ENCODE peak calls at places on chromosome 3, in eight cellular contexts. One of them, this sample, is unnamed.

GRCh38 chr3:56883828-56884227 is 82.1 kb upstream of the ARHGEF3 start:
- DNase-seq in esophagus muscularis mucosa: no peak
- DNase-seq in HepG2: no peak
- DNase-seq in K562: no peak
- DNase-seq in transverse colon: no peak
- DNase-seq in suprapubic skin: no peak
- DNase-seq in sigmoid colon: no peak
- DNase-seq in upper lobe of left lung: no peak
- DNase-seq in this sample: no peak

GRCh38 chr3:170848294-170848917 is 21.6 kb downstream of the RPL22L1 start:
- DNase-seq in esophagus muscularis mucosa: no peak
- DNase-seq in HepG2: no peak
- DNase-seq in K562: no peak
- DNase-seq in transverse colon: no peak
- DNase-seq in suprapubic skin: no peak
- DNase-seq in sigmoid colon: no peak
- DNase-seq in upper lobe of left lung: no peak
- DNase-seq in this sample: peak

GRCh38 chr3:36907911-36908646 is 36.8 kb downstream of the TRANK1 start:
- DNase-seq in esophagus muscularis mucosa: no peak
- DNase-seq in HepG2: peak
- DNase-seq in K562: peak
- DNase-seq in transverse colon: peak
- DNase-seq in suprapubic skin: no peak
- DNase-seq in sigmoid colon: peak
- DNase-seq in upper lobe of left lung: no peak
- DNase-seq in this sample: no peak

GRCh38 chr3:191762323-191762960 is 301.5 kb downstream of the PYDC2 start:
- DNase-seq in esophagus muscularis mucosa: no peak
- DNase-seq in HepG2: peak
- DNase-seq in K562: no peak
- DNase-seq in transverse colon: no peak
- DNase-seq in suprapubic skin: no peak
- DNase-seq in sigmoid colon: no peak
- DNase-seq in upper lobe of left lung: no peak
- DNase-seq in this sample: no peak

GRCh38 chr3:177615015-177615414 is 417.7 kb upstream of the TBL1XR1 start:
- DNase-seq in esophagus muscularis mucosa: peak
- DNase-seq in HepG2: peak
- DNase-seq in K562: peak
- DNase-seq in transverse colon: peak
- DNase-seq in suprapubic skin: no peak
- DNase-seq in sigmoid colon: peak
- DNase-seq in upper lobe of left lung: no peak
- DNase-seq in this sample: no peak

GRCh38 chr3:116741462-116741861 is 31.9 kb downstream of the TUSC7 start:
- DNase-seq in esophagus muscularis mucosa: no peak
- DNase-seq in HepG2: no peak
- DNase-seq in K562: no peak
- DNase-seq in transverse colon: no peak
- DNase-seq in suprapubic skin: no peak
- DNase-seq in sigmoid colon: no peak
- DNase-seq in upper lobe of left lung: no peak
- DNase-seq in this sample: peak

GRCh38 chr3:134235677-134236076 is 15.0 kb downstream of the RYK start:
- DNase-seq in esophagus muscularis mucosa: no peak
- DNase-seq in HepG2: no peak
- DNase-seq in K562: no peak
- DNase-seq in transverse colon: no peak
- DNase-seq in suprapubic skin: no peak
- DNase-seq in sigmoid colon: no peak
- DNase-seq in upper lobe of left lung: no peak
- DNase-seq in this sample: no peak

GRCh38 chr3:177141899-177142651 is 55.2 kb downstream of the TBL1XR1 start:
- DNase-seq in esophagus muscularis mucosa: no peak
- DNase-seq in HepG2: peak
- DNase-seq in K562: no peak
- DNase-seq in transverse colon: no peak
- DNase-seq in suprapubic skin: no peak
- DNase-seq in sigmoid colon: no peak
- DNase-seq in upper lobe of left lung: no peak
- DNase-seq in this sample: no peak

GRCh38 chr3:9224490-9224889 is 25.0 kb downstream of the SRGAP3 start:
- DNase-seq in esophagus muscularis mucosa: no peak
- DNase-seq in HepG2: no peak
- DNase-seq in K562: no peak
- DNase-seq in transverse colon: no peak
- DNase-seq in suprapubic skin: no peak
- DNase-seq in sigmoid colon: peak
- DNase-seq in upper lobe of left lung: no peak
- DNase-seq in this sample: no peak

GRCh38 chr3:112187300-112187699 is 54.3 kb upstream of the GCSAM start:
- DNase-seq in esophagus muscularis mucosa: no peak
- DNase-seq in HepG2: no peak
- DNase-seq in K562: no peak
- DNase-seq in transverse colon: no peak
- DNase-seq in suprapubic skin: no peak
- DNase-seq in sigmoid colon: no peak
- DNase-seq in upper lobe of left lung: no peak
- DNase-seq in this sample: no peak

GRCh38 chr3:161600185-161600584 is 103.6 kb downstream of the OTOL1 start:
- DNase-seq in esophagus muscularis mucosa: no peak
- DNase-seq in HepG2: no peak
- DNase-seq in K562: no peak
- DNase-seq in transverse colon: no peak
- DNase-seq in suprapubic skin: no peak
- DNase-seq in sigmoid colon: no peak
- DNase-seq in upper lobe of left lung: no peak
- DNase-seq in this sample: no peak

GRCh38 chr3:169836058-169836941 is 23.6 kb upstream of the LRRC34 start:
- DNase-seq in esophagus muscularis mucosa: no peak
- DNase-seq in HepG2: no peak
- DNase-seq in K562: no peak
- DNase-seq in transverse colon: no peak
- DNase-seq in suprapubic skin: no peak
- DNase-seq in sigmoid colon: no peak
- DNase-seq in upper lobe of left lung: no peak
- DNase-seq in this sample: no peak

GRCh38 chr3:44862221-44862637 is 517 bp downstream of the TMEM42 start:
- DNase-seq in esophagus muscularis mucosa: no peak
- DNase-seq in HepG2: peak
- DNase-seq in K562: no peak
- DNase-seq in transverse colon: no peak
- DNase-seq in suprapubic skin: no peak
- DNase-seq in sigmoid colon: no peak
- DNase-seq in upper lobe of left lung: no peak
- DNase-seq in this sample: no peak

GRCh38 chr3:43286886-43287301 is 554 bp downstream of the SNRK start:
- DNase-seq in esophagus muscularis mucosa: no peak
- DNase-seq in HepG2: no peak
- DNase-seq in K562: no peak
- DNase-seq in transverse colon: peak
- DNase-seq in suprapubic skin: no peak
- DNase-seq in sigmoid colon: no peak
- DNase-seq in upper lobe of left lung: no peak
- DNase-seq in this sample: peak

GRCh38 chr3:28916713-28917499 is 364.0 kb upstream of the RBMS3 start:
- DNase-seq in esophagus muscularis mucosa: no peak
- DNase-seq in HepG2: no peak
- DNase-seq in K562: no peak
- DNase-seq in transverse colon: peak
- DNase-seq in suprapubic skin: no peak
- DNase-seq in sigmoid colon: peak
- DNase-seq in upper lobe of left lung: no peak
- DNase-seq in this sample: peak

GRCh38 chr3:29745237-29745870 is 464.5 kb downstream of the RBMS3 start:
- DNase-seq in esophagus muscularis mucosa: no peak
- DNase-seq in HepG2: no peak
- DNase-seq in K562: no peak
- DNase-seq in transverse colon: no peak
- DNase-seq in suprapubic skin: no peak
- DNase-seq in sigmoid colon: no peak
- DNase-seq in upper lobe of left lung: no peak
- DNase-seq in this sample: no peak

GRCh38 chr3:15753056-15753710 is 44.6 kb downstream of the ANKRD28 start:
- DNase-seq in esophagus muscularis mucosa: no peak
- DNase-seq in HepG2: peak
- DNase-seq in K562: no peak
- DNase-seq in transverse colon: no peak
- DNase-seq in suprapubic skin: no peak
- DNase-seq in sigmoid colon: no peak
- DNase-seq in upper lobe of left lung: no peak
- DNase-seq in this sample: no peak

GRCh38 chr3:23161308-23161707 is 41.8 kb upstream of the UBE2E2 start:
- DNase-seq in esophagus muscularis mucosa: no peak
- DNase-seq in HepG2: no peak
- DNase-seq in K562: no peak
- DNase-seq in transverse colon: no peak
- DNase-seq in suprapubic skin: no peak
- DNase-seq in sigmoid colon: no peak
- DNase-seq in upper lobe of left lung: no peak
- DNase-seq in this sample: no peak

GRCh38 chr3:22263042-22263441 is 512.0 kb upstream of the ZNF385D start:
- DNase-seq in esophagus muscularis mucosa: no peak
- DNase-seq in HepG2: no peak
- DNase-seq in K562: no peak
- DNase-seq in transverse colon: no peak
- DNase-seq in suprapubic skin: no peak
- DNase-seq in sigmoid colon: no peak
- DNase-seq in upper lobe of left lung: no peak
- DNase-seq in this sample: no peak

GRCh38 chr3:195352895-195353488 is 82.0 kb upstream of the XXYLT1 start:
- DNase-seq in esophagus muscularis mucosa: no peak
- DNase-seq in HepG2: peak
- DNase-seq in K562: no peak
- DNase-seq in transverse colon: no peak
- DNase-seq in suprapubic skin: no peak
- DNase-seq in sigmoid colon: no peak
- DNase-seq in upper lobe of left lung: no peak
- DNase-seq in this sample: no peak
- TF ChIP-seq EP300 in esophagus muscularis mucosa: no peak
- TF ChIP-seq EP300 in HepG2: no peak
- TF ChIP-seq EP300 in K562: peak
- TF ChIP-seq EP300 in transverse colon: no peak
- TF ChIP-seq EP300 in suprapubic skin: no peak
- TF ChIP-seq EP300 in sigmoid colon: no peak
- TF ChIP-seq EP300 in upper lobe of left lung: no peak
- TF ChIP-seq EP300 in this sample: no peak

GRCh38 chr3:4505688-4506558 is 12.8 kb downstream of the ITPR1 start:
- DNase-seq in esophagus muscularis mucosa: no peak
- DNase-seq in HepG2: peak
- DNase-seq in K562: no peak
- DNase-seq in transverse colon: no peak
- DNase-seq in suprapubic skin: no peak
- DNase-seq in sigmoid colon: no peak
- DNase-seq in upper lobe of left lung: no peak
- DNase-seq in this sample: no peak
- TF ChIP-seq POLR2AphosphoS5 in esophagus muscularis mucosa: no peak
- TF ChIP-seq POLR2AphosphoS5 in HepG2: no peak
- TF ChIP-seq POLR2AphosphoS5 in K562: no peak
- TF ChIP-seq POLR2AphosphoS5 in transverse colon: no peak
- TF ChIP-seq POLR2AphosphoS5 in suprapubic skin: no peak
- TF ChIP-seq POLR2AphosphoS5 in sigmoid colon: no peak
- TF ChIP-seq POLR2AphosphoS5 in upper lobe of left lung: no peak
- TF ChIP-seq POLR2AphosphoS5 in this sample: no peak

GRCh38 chr3:143529778-143530177 is 318.5 kb downstream of the SLC9A9 start:
- DNase-seq in esophagus muscularis mucosa: no peak
- DNase-seq in HepG2: no peak
- DNase-seq in K562: no peak
- DNase-seq in transverse colon: no peak
- DNase-seq in suprapubic skin: no peak
- DNase-seq in sigmoid colon: no peak
- DNase-seq in upper lobe of left lung: no peak
- DNase-seq in this sample: no peak

GRCh38 chr3:143521803-143522202 is 326.5 kb downstream of the SLC9A9 start:
- DNase-seq in esophagus muscularis mucosa: no peak
- DNase-seq in HepG2: no peak
- DNase-seq in K562: no peak
- DNase-seq in transverse colon: no peak
- DNase-seq in suprapubic skin: no peak
- DNase-seq in sigmoid colon: no peak
- DNase-seq in upper lobe of left lung: no peak
- DNase-seq in this sample: no peak

GRCh38 chr3:143529018-143529478 is 319.2 kb downstream of the SLC9A9 start:
- DNase-seq in esophagus muscularis mucosa: no peak
- DNase-seq in HepG2: no peak
- DNase-seq in K562: no peak
- DNase-seq in transverse colon: peak
- DNase-seq in suprapubic skin: no peak
- DNase-seq in sigmoid colon: no peak
- DNase-seq in upper lobe of left lung: no peak
- DNase-seq in this sample: no peak

GRCh38 chr3:143526016-143526540 is 322.2 kb downstream of the SLC9A9 start:
- DNase-seq in esophagus muscularis mucosa: no peak
- DNase-seq in HepG2: no peak
- DNase-seq in K562: no peak
- DNase-seq in transverse colon: no peak
- DNase-seq in suprapubic skin: no peak
- DNase-seq in sigmoid colon: no peak
- DNase-seq in upper lobe of left lung: no peak
- DNase-seq in this sample: no peak

DNA sequence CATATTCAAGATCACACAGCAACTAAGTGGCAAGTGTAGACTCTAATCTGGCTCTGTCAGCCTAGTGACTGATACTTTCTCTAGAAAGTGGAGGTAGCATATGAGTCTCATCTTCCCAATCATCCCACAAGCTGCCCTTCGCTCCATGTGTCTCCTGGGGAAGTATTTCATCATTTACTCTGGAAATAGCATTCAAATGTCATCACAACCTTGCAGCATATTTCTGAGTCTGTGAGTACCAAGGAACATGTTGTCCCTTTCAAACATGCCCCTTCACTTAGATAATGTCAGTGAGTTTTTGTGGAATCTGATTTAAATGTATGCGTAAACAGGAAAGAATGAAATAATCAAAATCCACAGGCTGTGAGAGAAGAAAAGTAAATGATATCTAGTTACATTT is 322.9 kb downstream of the SLC9A9 start:
- DNase-seq in esophagus muscularis mucosa: no peak
- DNase-seq in HepG2: no peak
- DNase-seq in K562: no peak
- DNase-seq in transverse colon: no peak
- DNase-seq in suprapubic skin: no peak
- DNase-seq in sigmoid colon: no peak
- DNase-seq in upper lobe of left lung: no peak
- DNase-seq in this sample: no peak
- TF ChIP-seq EP300 in esophagus muscularis mucosa: no peak
- TF ChIP-seq EP300 in HepG2: no peak
- TF ChIP-seq EP300 in K562: no peak
- TF ChIP-seq EP300 in transverse colon: no peak
- TF ChIP-seq EP300 in suprapubic skin: no peak
- TF ChIP-seq EP300 in sigmoid colon: no peak
- TF ChIP-seq EP300 in upper lobe of left lung: peak
- TF ChIP-seq EP300 in this sample: no peak

DNA sequence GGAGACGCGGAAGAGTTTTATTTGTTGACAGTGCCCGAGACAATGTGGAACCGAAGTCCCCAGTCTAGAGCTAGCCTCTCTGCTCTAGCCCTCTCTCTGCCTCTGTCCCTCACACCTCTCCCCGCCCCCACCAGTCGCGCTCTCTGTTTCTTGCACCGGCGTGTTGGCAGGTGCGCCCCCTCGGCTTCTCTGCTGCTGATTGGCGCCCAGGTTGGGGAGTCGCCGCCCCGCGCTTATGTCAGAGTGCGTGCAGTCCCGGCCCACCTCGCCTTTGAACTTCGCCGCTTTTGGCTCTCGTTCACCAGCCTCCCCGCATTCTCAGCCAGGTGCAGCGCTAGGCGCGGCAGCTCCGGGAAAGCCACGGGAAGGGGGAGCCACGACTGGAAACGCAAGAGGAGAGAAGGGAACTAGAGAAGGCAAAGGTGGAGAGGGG is at the start of gene SOX14:
- DNase-seq in esophagus muscularis mucosa: peak
- DNase-seq in HepG2: peak
- DNase-seq in K562: peak
- DNase-seq in transverse colon: peak
- DNase-seq in suprapubic skin: no peak
- DNase-seq in sigmoid colon: no peak
- DNase-seq in upper lobe of left lung: peak
- DNase-seq in this sample: peak
- TF ChIP-seq POLR2AphosphoS5 in esophagus muscularis mucosa: no peak
- TF ChIP-seq POLR2AphosphoS5 in HepG2: no peak
- TF ChIP-seq POLR2AphosphoS5 in K562: no peak
- TF ChIP-seq POLR2AphosphoS5 in transverse colon: no peak
- TF ChIP-seq POLR2AphosphoS5 in suprapubic skin: no peak
- TF ChIP-seq POLR2AphosphoS5 in sigmoid colon: no peak
- TF ChIP-seq POLR2AphosphoS5 in upper lobe of left lung: no peak
- TF ChIP-seq POLR2AphosphoS5 in this sample: no peak

This sample was measured in SK-N-SH.